ENCODE peak calls at places on chromosomes 5 and 9, in seven cellular contexts. W, U, I, C, T, R and D are unnamed samples.

GRCh38 chr9:107472581-107473335 is 16.8 kb downstream of the KLF4 start:
- DNase-seq in T (no peak), R (no peak), W (no peak), I (no peak), U (no peak), C (no peak), D (no peak)

GRCh38 chr9:93452710-93453046 is 703 bp downstream of the FAM120AOS start:
- DNase-seq in I (no peak), C (no peak), R (peak; percentile 40), W (no peak), U (peak; percentile 59), T (no peak), D (no peak)

GRCh38 chr5:176524987-176525386 is 12.2 kb downstream of the RNF44 start:
- DNase-seq in U (no peak), I (no peak), C (no peak), W (no peak), R (no peak), T (no peak), D (no peak)

GRCh38 chr9:133828338-133828997 is 90.3 kb upstream of the SARDH start:
- DNase-seq in W (no peak), R (no peak), C (no peak), U (peak; percentile 2), I (no peak), T (no peak), D (no peak)

GRCh38 chr5:143041972-143042770 is 272.0 kb downstream of the ARHGAP26 start:
- DNase-seq in C (no peak), U (no peak), T (no peak), W (no peak), R (no peak), I (no peak), D (no peak)

GRCh38 chr9:120394058-120394669 is 185.8 kb downstream of the CDK5RAP2 start:
- DNase-seq in C (no peak), U (no peak), T (no peak), I (no peak), W (no peak), R (no peak), D (no peak)

GRCh38 chr9:96453625-96454024 is 3.7 kb downstream of the HABP4 start:
- DNase-seq in C (peak; percentile 66), W (no peak), U (no peak), I (no peak), T (no peak), R (no peak), D (no peak)

GRCh38 chr9:78713746-78714405 is 417.0 kb downstream of the PSAT1 start:
- DNase-seq in T (no peak), W (no peak), C (no peak), R (no peak), U (no peak), I (no peak), D (no peak)

GRCh38 chr5:56433039-56433438 is 199.9 kb upstream of the ANKRD55 start:
- DNase-seq in R (no peak), T (no peak), I (no peak), W (no peak), C (no peak), U (no peak), D (no peak)

GRCh38 chr5:53479656-53480473 is 564 bp upstream of the FST start:
- DNase-seq in C (peak; percentile 55), R (peak; percentile 52), U (peak; percentile 51), T (no peak), W (no peak), I (no peak), D (peak; percentile 52)

GRCh38 chr5:144198386-144198785 is 27.7 kb downstream of the KCTD16 start:
- DNase-seq in C (peak; percentile 91), T (no peak), I (no peak), R (no peak), U (no peak), W (no peak), D (no peak)

GRCh38 chr5:93191426-93191825 is 389.6 kb downstream of the NR2F1-AS1 start:
- DNase-seq in R (no peak), T (no peak), U (no peak), I (no peak), W (no peak), C (no peak), D (no peak)

GRCh38 chr9:124216474-124217176 is 41.1 kb upstream of the NEK6 start:
- DNase-seq in U (peak; percentile 59), C (no peak), R (peak; percentile 35), W (no peak), T (no peak), I (no peak), D (no peak)

GRCh38 chr9:37582548-37583157 is 6.5 kb upstream of the FBXO10 start:
- DNase-seq in C (peak; percentile 78), W (no peak), R (no peak), I (no peak), U (no peak), T (peak; percentile 42), D (peak; percentile 67)

GRCh38 chr5:96601811-96602244 is 60.3 kb upstream of the CAST start:
- DNase-seq in I (peak; percentile 26), R (peak; percentile 34), C (peak; percentile 75), W (no peak), U (no peak), T (peak; percentile 53), D (peak; percentile 54)

GRCh38 chr9:76987594-76988200 is 31.8 kb upstream of the FOXB2 start:
- DNase-seq in R (no peak), U (no peak), W (no peak), T (peak; percentile 48), C (peak; percentile 60), I (no peak), D (peak; percentile 39)

GRCh38 chr5:169160405-169160901 is 140.5 kb downstream of the SLIT3 start:
- DNase-seq in I (no peak), C (peak; percentile 46), T (no peak), R (no peak), W (no peak), U (no peak), D (no peak)

GRCh38 chr9:109974143-109974917 is 194.3 kb downstream of the PALM2AKAP2 start:
- DNase-seq in T (no peak), I (no peak), R (peak; percentile 27), U (peak; percentile 75), C (no peak), W (no peak), D (no peak)

GRCh38 chr9:27336829-27337228 is 39.9 kb upstream of the EQTN start:
- DNase-seq in C (no peak), I (no peak), R (no peak), W (no peak), T (no peak), U (no peak), D (no peak)

GRCh38 chr5:128844354-128844923 is 120.8 kb upstream of the SLC27A6 start:
- DNase-seq in U (no peak), T (no peak), I (no peak), R (no peak), W (no peak), C (peak; percentile 6), D (peak; percentile 7)

GRCh38 chr9:88818495-88819201 is 172.6 kb upstream of the S1PR3 start:
- DNase-seq in C (no peak), I (peak; percentile 27), R (no peak), T (no peak), U (peak; percentile 52), W (no peak), D (no peak)

GRCh38 chr5:60346391-60346790 is 353.6 kb downstream of the DEPDC1B start:
- DNase-seq in R (no peak), W (no peak), T (no peak), U (no peak), I (no peak), C (no peak), D (no peak)

GRCh38 chr9:16519001-16519400 is 351.5 kb downstream of the BNC2 start:
- DNase-seq in T (no peak), W (no peak), I (no peak), R (no peak), U (no peak), C (no peak), D (no peak)

GRCh38 chr9:131529597-131530545 is 1.2 kb downstream of the UCK1 start:
- DNase-seq in I (no peak), U (no peak), W (no peak), T (no peak), C (no peak), R (no peak), D (no peak)
- TF ChIP-seq POLR2A in I (no peak), U (no peak), W (no peak), T (no peak), C (no peak), R (no peak), D (no peak)

GRCh38 chr5:66234241-66234640 is 90.1 kb downstream of the SREK1 start:
- DNase-seq in I (no peak), T (no peak), R (no peak), C (no peak), U (no peak), W (no peak), D (no peak)
- TF ChIP-seq POLR2A in I (no peak), T (no peak), R (no peak), C (no peak), U (no peak), W (no peak), D (no peak)

DNA sequence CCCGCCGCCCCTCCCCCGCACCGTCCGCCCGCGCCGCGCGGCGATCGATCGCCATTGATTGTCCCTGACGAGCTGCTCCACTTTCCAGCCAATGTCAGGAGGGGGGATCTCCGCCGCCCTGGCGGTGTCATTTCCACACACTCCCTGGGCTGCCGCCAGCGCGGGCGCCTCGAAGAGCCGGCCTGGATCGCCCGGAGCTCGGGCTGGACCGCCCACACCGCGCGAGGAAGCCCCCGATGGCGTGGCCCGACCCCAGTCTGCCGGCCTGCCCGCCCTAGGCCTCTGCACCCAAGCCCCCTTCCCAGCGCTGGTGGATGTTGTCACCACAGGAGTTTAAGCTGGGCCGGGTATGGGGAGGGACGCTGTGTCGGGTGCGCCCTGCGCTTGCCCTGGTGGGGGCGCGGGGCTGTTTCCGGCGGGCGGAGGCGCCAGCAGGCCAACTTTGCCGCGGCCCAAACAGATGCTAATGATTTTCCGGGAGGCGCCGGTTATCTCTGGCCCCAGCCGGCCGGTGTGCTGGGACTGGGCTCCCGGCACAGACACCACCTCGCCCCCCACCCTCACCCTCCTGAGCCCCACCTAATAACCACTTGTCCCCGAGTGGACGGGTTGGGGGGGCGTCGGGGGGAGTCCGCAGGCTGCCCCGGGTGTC is 10.6 kb upstream of the CXXC5 start:
- DNase-seq in U (peak; percentile 93), R (peak; percentile 83), T (no peak), I (peak; percentile 74), C (no peak), W (no peak), D (peak; percentile 94)
- TF ChIP-seq POLR2A in U (no peak), R (no peak), T (no peak), I (no peak), C (no peak), W (peak; percentile 45), D (peak; percentile 49)

DNA sequence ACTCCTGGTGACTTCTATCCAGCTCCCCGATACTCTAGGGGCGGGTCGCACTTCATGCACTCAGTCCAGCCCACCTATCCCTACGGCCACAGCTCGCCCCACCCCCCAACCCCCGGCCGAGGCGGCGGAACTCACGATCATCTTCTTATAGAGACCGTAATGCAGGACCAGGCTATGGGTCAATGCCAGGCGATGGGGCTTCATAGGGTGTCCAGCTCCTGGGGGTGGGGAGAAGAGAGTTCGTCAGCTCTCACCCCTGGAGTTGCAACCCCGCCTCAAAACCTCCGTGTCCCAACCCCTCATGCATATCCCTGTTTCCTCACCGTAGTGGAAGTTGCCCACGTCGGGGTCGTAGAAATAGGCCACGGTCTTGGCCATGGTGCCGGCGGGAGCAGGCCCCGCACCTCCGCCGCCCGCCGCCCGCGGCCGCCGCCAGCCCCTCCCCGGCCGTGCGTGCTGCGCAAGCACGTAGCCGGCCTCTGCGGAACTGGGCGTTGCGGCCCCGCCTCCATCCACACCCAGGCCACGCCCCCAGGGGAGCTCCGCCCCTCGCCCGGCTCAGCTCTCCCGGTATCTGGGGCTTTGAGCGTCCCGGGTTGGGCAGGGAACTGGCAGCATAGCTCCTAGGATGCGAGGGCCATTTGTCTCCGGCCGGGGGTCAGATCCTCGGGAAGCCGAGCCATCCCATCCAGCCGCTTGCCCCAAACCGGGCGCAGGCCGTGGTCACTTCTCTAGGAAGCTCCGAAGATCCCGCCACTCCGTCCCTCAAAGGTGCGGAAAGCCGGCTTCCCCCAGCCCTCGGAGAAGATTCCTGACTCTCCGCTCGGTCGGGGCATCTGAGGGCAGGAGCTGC is at the start of the genes HDAC3 and RELL2:
- DNase-seq in I (peak; percentile 90), R (peak; percentile 96), U (peak; percentile 95), W (peak; percentile 66), T (peak; percentile 68), C (peak; percentile 90), D (peak; percentile 96)
- TF ChIP-seq POLR2A in I (no peak), R (peak; percentile 6), U (peak; percentile 63), W (peak; percentile 96), T (peak; percentile 67), C (peak; percentile 94), D (peak; percentile 90)